ENCODE peak calls at places on chromosomes 3 and 15, in nine cellular contexts. O is GM23338, P is upper lobe of right lung, T is psoas muscle, Q is HAP-1, U is Peyer's patch, S is heart right ventricle, F is Panc1, J is esophagus muscularis mucosa. H is an unnamed sample. For H3K4me1, the result is how much of the 10 kb centered on the place peaks cover.

GRCh38 chr3:178496911-178497310 is 39.3 kb upstream of the KCNMB2 start:
- DNase-seq in O (no peak), P (no peak), T (no peak), Q (no peak), U (no peak), S (no peak), F (no peak), J (no peak), H (no peak)

GRCh38 chr15:40500584-40501330 is 30.0 kb downstream of the CHST14 start:
- DNase-seq in O (no peak), P (no peak), T (no peak), Q (peak), U (no peak), S (no peak), F (no peak), J (no peak), H (no peak)

GRCh38 chr3:125602752-125603649 is 7.7 kb upstream of the OSBPL11 start:
- DNase-seq in O (no peak), P (no peak), T (no peak), Q (peak), U (no peak), S (no peak), F (no peak), J (no peak), H (no peak)

GRCh38 chr15:58766290-58766689 is 4.8 kb upstream of the MINDY2 start:
- DNase-seq in O (no peak), P (no peak), T (no peak), Q (no peak), U (no peak), S (no peak), F (no peak), J (no peak), H (no peak)

GRCh38 chr3:113783463-113783862 is 36.6 kb downstream of the ATP6V1A start:
- DNase-seq in O (no peak), P (no peak), T (no peak), Q (no peak), U (no peak), S (no peak), F (no peak), J (no peak), H (no peak)

GRCh38 chr15:82540984-82541431 is 751 bp upstream of the RPS17 start:
- DNase-seq in O (peak), P (peak), T (peak), Q (no peak), U (no peak), S (no peak), F (no peak), J (no peak), H (peak)

GRCh38 chr15:41861736-41862356 is 23.2 kb downstream of the PLA2G4B start:
- DNase-seq in O (no peak), P (no peak), T (no peak), Q (no peak), U (no peak), S (no peak), F (no peak), J (no peak), H (no peak)

GRCh38 chr3:172903642-172904041 is 153.1 kb downstream of the ECT2 start:
- DNase-seq in O (no peak), P (no peak), T (no peak), Q (no peak), U (no peak), S (no peak), F (no peak), J (no peak), H (no peak)

GRCh38 chr15:70825841-70826240 is 28.1 kb downstream of the LARP6 start:
- DNase-seq in O (no peak), P (no peak), T (no peak), Q (no peak), U (no peak), S (no peak), F (no peak), J (peak), H (no peak)

GRCh38 chr3:156300929-156301806 is 180.8 kb downstream of the KCNAB1 start:
- DNase-seq in O (no peak), P (no peak), T (no peak), Q (no peak), U (no peak), S (no peak), F (no peak), J (no peak), H (no peak)

GRCh38 chr3:4824948-4825325 is 154.3 kb upstream of the BHLHE40 start:
- DNase-seq in O (no peak), P (no peak), T (no peak), Q (no peak), U (no peak), S (no peak), F (no peak), J (no peak), H (no peak)

GRCh38 chr3:56673781-56674457 is 9.1 kb downstream of the TASOR start:
- DNase-seq in O (no peak), P (no peak), T (no peak), Q (no peak), U (no peak), S (no peak), F (no peak), J (no peak), H (no peak)

GRCh38 chr15:82680200-82681102 is 29.2 kb downstream of the AP3B2 start:
- DNase-seq in O (peak), P (peak), T (peak), Q (peak), U (peak), S (no peak), F (no peak), J (no peak), H (no peak)

GRCh38 chr3:29759443-29760033 is 478.7 kb downstream of the RBMS3 start:
- DNase-seq in O (no peak), P (no peak), T (no peak), Q (peak), U (no peak), S (peak), F (no peak), J (no peak), H (no peak)

GRCh38 chr15:64651573-64652260 is 123.7 kb downstream of the RBPMS2 start:
- DNase-seq in O (peak), P (no peak), T (no peak), Q (no peak), U (no peak), S (no peak), F (no peak), J (no peak), H (no peak)

GRCh38 chr15:81863157-81863556 is 182.7 kb downstream of the MEX3B start:
- DNase-seq in O (no peak), P (no peak), T (no peak), Q (no peak), U (no peak), S (no peak), F (no peak), J (no peak), H (no peak)

GRCh38 chr15:92118162-92118935 is 264.8 kb downstream of the SLCO3A1 start:
- DNase-seq in O (peak), P (no peak), T (no peak), Q (peak), U (no peak), S (no peak), F (no peak), J (no peak), H (no peak)

GRCh38 chr15:92121047-92121446 is 267.5 kb downstream of the SLCO3A1 start:
- DNase-seq in O (no peak), P (no peak), T (no peak), Q (no peak), U (no peak), S (no peak), F (no peak), J (no peak), H (no peak)

GRCh38 chr15:92117301-92117731 is 263.8 kb downstream of the SLCO3A1 start:
- DNase-seq in O (no peak), P (no peak), T (no peak), Q (no peak), U (no peak), S (peak), F (no peak), J (no peak), H (no peak)

GRCh38 chr15:92120082-92120481 is 266.6 kb downstream of the SLCO3A1 start:
- DNase-seq in O (no peak), P (no peak), T (no peak), Q (no peak), U (no peak), S (no peak), F (no peak), J (no peak), H (no peak)

DNA sequence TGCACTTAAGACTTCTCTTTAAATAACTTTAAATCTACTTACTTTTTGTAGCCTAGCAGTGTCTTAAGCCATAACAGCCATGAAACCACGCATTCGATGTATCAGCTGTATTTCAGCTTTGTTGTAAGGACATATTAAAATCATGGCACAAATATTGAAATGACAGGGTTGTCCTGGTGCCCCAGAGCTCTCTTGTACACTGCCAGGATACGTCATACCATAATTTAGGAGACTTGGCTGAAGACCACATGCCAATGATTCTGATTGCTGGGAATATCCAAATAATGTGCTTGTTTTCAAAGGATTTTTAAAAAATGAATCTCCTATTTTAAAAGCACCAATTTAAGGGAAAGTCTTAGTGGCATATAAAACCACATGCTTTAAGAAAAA is 265.4 kb downstream of the SLCO3A1 start:
- DNase-seq in O (no peak), P (no peak), T (no peak), Q (no peak), U (no peak), S (no peak), F (no peak), J (no peak), H (no peak)
- H3K4me1 ChIP-seq in O (under half), P (under half), T (under half), Q (under half), U (under half), S (under half), F (under half), J (under half), H (under half)

GRCh38 chr15:86087808-86088207 is 8.1 kb downstream of the AGBL1 start:
- DNase-seq in O (no peak), P (no peak), T (no peak), Q (no peak), U (no peak), S (no peak), F (no peak), J (no peak), H (no peak)
- H3K4me1 ChIP-seq in O (under half), P (under half), T (under half), Q (under half), U (under half), S (under half), F (under half), J (under half), H (under half)

GRCh38 chr3:122394173-122394572 is 10.2 kb downstream of the FAM162A start:
- DNase-seq in O (no peak), P (no peak), T (no peak), Q (no peak), U (no peak), S (no peak), F (no peak), J (no peak), H (no peak)
- H3K4me1 ChIP-seq in O (under half), P (under half), T (under half), Q (under half), U (under half), S (under half), F (under half), J (under half), H (half or more)

DNA sequence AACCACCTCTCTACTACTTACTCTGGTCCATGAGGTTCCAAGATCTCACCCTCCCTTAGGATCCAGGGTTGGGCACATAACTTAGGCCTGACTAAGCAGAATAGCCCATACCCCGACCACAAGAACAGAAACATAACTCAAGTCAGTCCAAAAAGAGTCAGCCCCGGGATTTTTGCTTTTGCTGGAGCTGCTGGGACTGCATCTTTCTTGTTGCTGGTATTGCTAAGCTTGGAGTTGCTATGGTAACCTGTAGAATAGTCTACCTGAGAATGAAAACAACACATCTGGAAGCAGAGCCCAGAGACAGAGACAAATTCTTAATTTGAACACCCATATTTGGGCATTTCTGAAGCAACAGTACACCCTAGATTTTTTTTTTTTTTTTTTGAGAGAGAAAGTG is 6.5 kb downstream of the RUBCN start:
- DNase-seq in O (peak), P (no peak), T (no peak), Q (no peak), U (no peak), S (no peak), F (no peak), J (no peak), H (no peak)
- H3K4me1 ChIP-seq in O (under half), P (under half), T (under half), Q (under half), U (under half), S (under half), F (under half), J (under half), H (under half)

DNA sequence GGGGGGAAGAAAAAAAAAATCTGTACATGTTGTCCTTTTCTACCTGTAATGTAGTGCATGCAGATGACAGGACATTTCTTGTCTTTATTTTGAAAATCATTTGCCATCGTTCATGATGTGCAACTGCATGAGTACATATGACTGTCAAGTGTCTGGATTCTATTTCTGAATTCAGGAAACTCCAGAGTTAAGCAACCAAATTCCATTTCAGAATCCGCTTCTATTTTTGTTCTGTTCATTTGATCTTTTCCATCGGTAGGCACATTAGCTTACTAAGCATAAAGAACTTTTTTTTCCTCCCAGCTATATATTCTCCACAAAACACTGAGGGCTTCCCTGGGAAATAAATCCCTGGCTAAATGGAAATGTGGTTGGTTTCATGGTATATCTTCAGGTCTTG is 365.5 kb downstream of the PTPRG start:
- DNase-seq in O (no peak), P (no peak), T (no peak), Q (no peak), U (no peak), S (no peak), F (no peak), J (no peak), H (no peak)
- H3K4me1 ChIP-seq in O (half or more), P (under half), T (half or more), Q (under half), U (under half), S (half or more), F (under half), J (half or more), H (under half)

GRCh38 chr15:78872972-78873795 is 494 bp downstream of the MORF4L1 start:
- DNase-seq in O (peak), P (peak), T (peak), Q (peak), U (peak), S (peak), F (peak), J (peak), H (peak)

GRCh38 chr15:78875107-78875914 is 2.6 kb downstream of the MORF4L1 start:
- DNase-seq in O (no peak), P (no peak), T (no peak), Q (no peak), U (no peak), S (no peak), F (no peak), J (no peak), H (no peak)

GRCh38 chr15:78878356-78878755 is 5.7 kb downstream of the MORF4L1 start:
- DNase-seq in O (no peak), P (no peak), T (no peak), Q (no peak), U (no peak), S (no peak), F (no peak), J (no peak), H (no peak)

GRCh38 chr15:78872155-78872971 is at the start of gene MORF4L1:
- DNase-seq in O (peak), P (peak), T (peak), Q (peak), U (peak), S (peak), F (peak), J (peak), H (peak)

GRCh38 chr15:78873796-78874761 is 1.4 kb downstream of the MORF4L1 start:
- DNase-seq in O (peak), P (no peak), T (no peak), Q (peak), U (peak), S (peak), F (no peak), J (no peak), H (no peak)
- H3K4me1 ChIP-seq in O (under half), P (under half), T (under half), Q (under half), U (under half), S (half or more), F (under half), J (half or more), H (under half)

GRCh38 chr15:39285663-39286062 is 295.2 kb upstream of the THBS1 start:
- DNase-seq in O (no peak), P (no peak), T (no peak), Q (no peak), U (no peak), S (no peak), F (no peak), J (no peak), H (no peak)
- H3K4me1 ChIP-seq in O (under half), P (under half), T (under half), Q (under half), U (under half), S (under half), F (under half), J (under half), H (under half)

DNA sequence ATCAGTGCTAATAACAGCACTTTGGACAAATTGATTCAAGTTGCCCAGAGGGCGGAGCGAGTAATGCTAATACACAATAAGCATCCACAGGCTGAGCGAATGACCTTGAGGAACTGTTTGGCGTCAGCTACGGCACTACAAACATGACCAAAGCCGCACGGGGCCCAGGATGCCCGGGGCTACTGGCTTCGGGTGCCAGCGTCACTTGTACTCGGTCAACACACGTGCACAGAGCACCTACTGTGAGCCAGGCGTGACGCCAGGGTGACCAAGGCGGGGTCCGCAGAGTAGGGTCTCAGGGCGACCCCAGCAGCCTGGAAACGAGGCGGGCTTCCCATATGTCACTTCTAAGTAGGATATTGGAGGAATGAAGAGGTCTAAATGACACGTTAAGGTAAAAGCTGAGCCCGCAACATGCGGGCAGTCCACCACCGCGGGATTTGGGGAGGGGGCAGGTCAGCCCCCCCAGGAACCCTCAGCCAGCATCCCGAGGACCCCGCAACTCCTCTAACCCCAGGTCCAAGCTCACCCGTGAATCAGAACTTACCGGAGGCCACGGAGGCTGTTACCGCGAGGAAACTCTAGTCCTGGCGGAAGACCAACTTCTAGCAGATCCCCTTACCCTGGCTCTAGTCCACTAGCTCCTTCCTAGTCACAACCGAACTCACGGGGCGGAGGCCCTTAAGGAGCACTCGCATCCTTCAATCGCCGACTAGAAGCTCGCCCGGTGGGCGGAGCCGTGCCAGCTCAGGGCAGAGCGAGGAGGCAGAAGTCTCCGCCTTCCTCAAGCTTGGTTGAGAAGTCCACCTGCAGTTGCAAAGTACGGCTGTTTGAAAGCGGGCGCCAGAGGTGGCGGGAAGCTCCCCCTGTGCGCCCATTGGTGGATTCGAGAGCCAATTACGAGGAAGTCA is at the start of gene CEP152:
- DNase-seq in O (peak), P (peak), T (peak), Q (peak), U (peak), S (peak), F (peak), J (peak), H (peak)
- H3K4me1 ChIP-seq in O (under half), P (under half), T (under half), Q (under half), U (under half), S (under half), F (under half), J (under half), H (under half)

DNA sequence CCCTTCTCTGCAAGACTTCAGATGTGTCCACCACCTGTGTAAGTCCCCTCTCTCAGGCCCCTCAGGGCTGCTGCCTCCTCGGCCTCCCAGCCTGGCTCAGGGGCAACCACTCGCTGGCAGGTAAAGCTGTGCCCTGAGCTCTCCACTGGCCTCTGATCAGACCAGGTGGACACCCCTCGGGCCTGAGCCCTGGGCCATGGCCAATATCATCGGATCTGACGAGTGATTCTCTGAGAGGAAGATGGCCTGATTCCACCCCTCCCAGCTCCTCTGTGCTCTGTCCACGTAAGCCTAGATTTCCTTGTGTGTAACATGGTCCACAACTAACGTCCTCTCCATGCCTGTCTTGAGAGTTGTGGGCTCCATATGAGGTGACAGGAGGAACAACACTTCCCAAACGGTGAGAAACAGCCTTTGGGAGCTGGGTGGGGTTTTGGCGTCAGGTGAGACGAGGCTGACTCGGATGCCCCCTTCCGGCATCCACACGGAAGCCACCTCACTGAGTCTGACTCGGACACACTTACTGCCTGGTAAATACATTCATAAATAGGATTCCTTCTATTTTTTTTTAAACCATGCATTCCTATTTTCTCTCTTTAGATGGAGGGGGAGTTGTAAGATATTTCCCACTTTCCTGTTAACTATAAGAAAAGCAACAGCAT is 86.8 kb downstream of the NUP210 start:
- DNase-seq in O (no peak), P (no peak), T (no peak), Q (no peak), U (no peak), S (no peak), F (no peak), J (no peak), H (no peak)
- H3K4me1 ChIP-seq in O (under half), P (under half), T (under half), Q (under half), U (under half), S (under half), F (under half), J (under half), H (under half)

DNA sequence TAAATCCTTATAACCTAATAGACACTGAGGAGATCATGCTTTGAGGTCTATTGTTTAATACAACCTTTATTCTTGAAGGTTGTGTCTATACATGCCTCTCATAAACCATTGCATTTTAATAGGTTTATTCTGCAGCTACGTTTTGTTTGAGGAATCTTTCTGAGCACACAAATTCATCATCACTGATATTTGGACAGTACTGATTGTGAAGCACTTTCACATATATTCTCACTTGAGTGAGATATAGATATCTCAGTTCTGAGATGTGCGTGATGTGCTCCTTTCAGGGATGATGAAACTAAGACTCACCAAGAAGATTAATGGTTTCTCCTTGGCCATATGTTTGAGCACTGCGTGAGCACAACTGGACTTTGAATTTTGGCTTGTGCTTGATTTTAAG is 374.4 kb downstream of the LPP start:
- DNase-seq in O (no peak), P (no peak), T (no peak), Q (no peak), U (no peak), S (no peak), F (no peak), J (no peak), H (no peak)
- H3K4me1 ChIP-seq in O (under half), P (under half), T (under half), Q (under half), U (under half), S (under half), F (under half), J (half or more), H (under half)

H was measured in right lobe of liver.